ENCODE peak calls at places on chromosomes 6 and 20, in nine cellular contexts. One of them, this sample, is unnamed.

GRCh38 chr6:83221886-83222479 is 28.8 kb downstream of the RWDD2A start:
- DNase-seq in epithelial cell of esophagus: peak
- DNase-seq in cardiac fibroblast: peak
- DNase-seq in H1: no peak
- DNase-seq in H7: no peak
- DNase-seq in OCI-M1: peak
- DNase-seq in NCI-H2029 treated with DMSO at 0.1 percent for 48 hours: peak
- DNase-seq in endothelial cell: no peak
- DNase-seq in lower lobe of right lung: no peak
- DNase-seq in this sample: no peak

GRCh38 chr20:10653593-10654288 is 20.1 kb downstream of the JAG1 start:
- DNase-seq in epithelial cell of esophagus: no peak
- DNase-seq in cardiac fibroblast: peak
- DNase-seq in H1: no peak
- DNase-seq in H7: no peak
- DNase-seq in OCI-M1: peak
- DNase-seq in NCI-H2029 treated with DMSO at 0.1 percent for 48 hours: no peak
- DNase-seq in endothelial cell: no peak
- DNase-seq in lower lobe of right lung: no peak
- DNase-seq in this sample: no peak

GRCh38 chr20:4904127-4904860 is 97.0 kb downstream of the SLC23A2 start:
- DNase-seq in epithelial cell of esophagus: peak
- DNase-seq in cardiac fibroblast: no peak
- DNase-seq in H1: no peak
- DNase-seq in H7: no peak
- DNase-seq in OCI-M1: no peak
- DNase-seq in NCI-H2029 treated with DMSO at 0.1 percent for 48 hours: no peak
- DNase-seq in endothelial cell: no peak
- DNase-seq in lower lobe of right lung: no peak
- DNase-seq in this sample: no peak

GRCh38 chr6:134177236-134177635 is 124.8 kb upstream of the SLC2A12 start:
- DNase-seq in epithelial cell of esophagus: no peak
- DNase-seq in cardiac fibroblast: no peak
- DNase-seq in H1: no peak
- DNase-seq in H7: no peak
- DNase-seq in OCI-M1: no peak
- DNase-seq in NCI-H2029 treated with DMSO at 0.1 percent for 48 hours: no peak
- DNase-seq in endothelial cell: no peak
- DNase-seq in lower lobe of right lung: no peak
- DNase-seq in this sample: no peak

GRCh38 chr20:57657537-57658446 is 37.6 kb upstream of the ZBP1 start:
- DNase-seq in epithelial cell of esophagus: peak
- DNase-seq in cardiac fibroblast: no peak
- DNase-seq in H1: no peak
- DNase-seq in H7: peak
- DNase-seq in OCI-M1: no peak
- DNase-seq in NCI-H2029 treated with DMSO at 0.1 percent for 48 hours: peak
- DNase-seq in endothelial cell: peak
- DNase-seq in lower lobe of right lung: peak
- DNase-seq in this sample: peak

GRCh38 chr6:125248136-125248535 is 53.6 kb downstream of the HDDC2 start:
- DNase-seq in epithelial cell of esophagus: no peak
- DNase-seq in cardiac fibroblast: no peak
- DNase-seq in H1: no peak
- DNase-seq in H7: no peak
- DNase-seq in OCI-M1: no peak
- DNase-seq in NCI-H2029 treated with DMSO at 0.1 percent for 48 hours: no peak
- DNase-seq in endothelial cell: no peak
- DNase-seq in lower lobe of right lung: no peak
- DNase-seq in this sample: no peak

GRCh38 chr20:51386586-51386985 is 155.9 kb downstream of the NFATC2 start:
- DNase-seq in epithelial cell of esophagus: no peak
- DNase-seq in cardiac fibroblast: no peak
- DNase-seq in H1: no peak
- DNase-seq in H7: no peak
- DNase-seq in OCI-M1: no peak
- DNase-seq in NCI-H2029 treated with DMSO at 0.1 percent for 48 hours: no peak
- DNase-seq in endothelial cell: no peak
- DNase-seq in lower lobe of right lung: no peak
- DNase-seq in this sample: no peak

GRCh38 chr6:111579816-111580215 is 25.9 kb downstream of the TRAF3IP2 start:
- DNase-seq in epithelial cell of esophagus: no peak
- DNase-seq in cardiac fibroblast: no peak
- DNase-seq in H1: no peak
- DNase-seq in H7: no peak
- DNase-seq in OCI-M1: peak
- DNase-seq in NCI-H2029 treated with DMSO at 0.1 percent for 48 hours: no peak
- DNase-seq in endothelial cell: no peak
- DNase-seq in lower lobe of right lung: no peak
- DNase-seq in this sample: no peak

GRCh38 chr6:11806561-11807317 is 28.1 kb upstream of the ADTRP start:
- DNase-seq in epithelial cell of esophagus: peak
- DNase-seq in cardiac fibroblast: no peak
- DNase-seq in H1: no peak
- DNase-seq in H7: no peak
- DNase-seq in OCI-M1: no peak
- DNase-seq in NCI-H2029 treated with DMSO at 0.1 percent for 48 hours: no peak
- DNase-seq in endothelial cell: no peak
- DNase-seq in lower lobe of right lung: no peak
- DNase-seq in this sample: no peak

GRCh38 chr20:11124849-11125505 is 451.2 kb upstream of the JAG1 start:
- DNase-seq in epithelial cell of esophagus: no peak
- DNase-seq in cardiac fibroblast: no peak
- DNase-seq in H1: no peak
- DNase-seq in H7: no peak
- DNase-seq in OCI-M1: peak
- DNase-seq in NCI-H2029 treated with DMSO at 0.1 percent for 48 hours: no peak
- DNase-seq in endothelial cell: no peak
- DNase-seq in lower lobe of right lung: no peak
- DNase-seq in this sample: no peak

GRCh38 chr20:17699931-17700351 is at the start of gene BANF2:
- DNase-seq in epithelial cell of esophagus: peak
- DNase-seq in cardiac fibroblast: no peak
- DNase-seq in H1: no peak
- DNase-seq in H7: no peak
- DNase-seq in OCI-M1: no peak
- DNase-seq in NCI-H2029 treated with DMSO at 0.1 percent for 48 hours: no peak
- DNase-seq in endothelial cell: no peak
- DNase-seq in lower lobe of right lung: no peak
- DNase-seq in this sample: no peak

GRCh38 chr20:53929974-53930650 is 140.3 kb downstream of the BCAS1 start:
- DNase-seq in epithelial cell of esophagus: no peak
- DNase-seq in cardiac fibroblast: no peak
- DNase-seq in H1: no peak
- DNase-seq in H7: no peak
- DNase-seq in OCI-M1: no peak
- DNase-seq in NCI-H2029 treated with DMSO at 0.1 percent for 48 hours: no peak
- DNase-seq in endothelial cell: no peak
- DNase-seq in lower lobe of right lung: no peak
- DNase-seq in this sample: no peak

GRCh38 chr6:45681860-45682488 is 304.2 kb upstream of the SUPT3H start:
- DNase-seq in epithelial cell of esophagus: no peak
- DNase-seq in cardiac fibroblast: peak
- DNase-seq in H1: no peak
- DNase-seq in H7: no peak
- DNase-seq in OCI-M1: peak
- DNase-seq in NCI-H2029 treated with DMSO at 0.1 percent for 48 hours: no peak
- DNase-seq in endothelial cell: no peak
- DNase-seq in lower lobe of right lung: peak
- DNase-seq in this sample: no peak

GRCh38 chr6:52098649-52099184 is 11.3 kb upstream of the PKHD1 start:
- DNase-seq in epithelial cell of esophagus: no peak
- DNase-seq in cardiac fibroblast: no peak
- DNase-seq in H1: no peak
- DNase-seq in H7: no peak
- DNase-seq in OCI-M1: peak
- DNase-seq in NCI-H2029 treated with DMSO at 0.1 percent for 48 hours: no peak
- DNase-seq in endothelial cell: no peak
- DNase-seq in lower lobe of right lung: no peak
- DNase-seq in this sample: no peak

GRCh38 chr20:22771706-22772105 is 187.3 kb upstream of the FOXA2 start:
- DNase-seq in epithelial cell of esophagus: peak
- DNase-seq in cardiac fibroblast: no peak
- DNase-seq in H1: no peak
- DNase-seq in H7: no peak
- DNase-seq in OCI-M1: no peak
- DNase-seq in NCI-H2029 treated with DMSO at 0.1 percent for 48 hours: no peak
- DNase-seq in endothelial cell: no peak
- DNase-seq in lower lobe of right lung: no peak
- DNase-seq in this sample: no peak

GRCh38 chr6:159213401-159213800 is 44.2 kb downstream of the FNDC1 start:
- DNase-seq in epithelial cell of esophagus: no peak
- DNase-seq in cardiac fibroblast: no peak
- DNase-seq in H1: no peak
- DNase-seq in H7: no peak
- DNase-seq in OCI-M1: no peak
- DNase-seq in NCI-H2029 treated with DMSO at 0.1 percent for 48 hours: no peak
- DNase-seq in endothelial cell: no peak
- DNase-seq in lower lobe of right lung: no peak
- DNase-seq in this sample: no peak

GRCh38 chr20:36120991-36121390 is 33.5 kb upstream of the EPB41L1 start:
- DNase-seq in epithelial cell of esophagus: no peak
- DNase-seq in cardiac fibroblast: no peak
- DNase-seq in H1: no peak
- DNase-seq in H7: no peak
- DNase-seq in OCI-M1: no peak
- DNase-seq in NCI-H2029 treated with DMSO at 0.1 percent for 48 hours: no peak
- DNase-seq in endothelial cell: no peak
- DNase-seq in lower lobe of right lung: no peak
- DNase-seq in this sample: no peak

GRCh38 chr20:39897058-39897457 is 792.0 kb downstream of the MAFB start:
- DNase-seq in epithelial cell of esophagus: peak
- DNase-seq in cardiac fibroblast: peak
- DNase-seq in H1: no peak
- DNase-seq in H7: no peak
- DNase-seq in OCI-M1: no peak
- DNase-seq in NCI-H2029 treated with DMSO at 0.1 percent for 48 hours: no peak
- DNase-seq in endothelial cell: no peak
- DNase-seq in lower lobe of right lung: no peak
- DNase-seq in this sample: no peak

GRCh38 chr6:126380072-126380583 is 40.2 kb downstream of the CENPW start:
- DNase-seq in epithelial cell of esophagus: no peak
- DNase-seq in cardiac fibroblast: no peak
- DNase-seq in H1: no peak
- DNase-seq in H7: no peak
- DNase-seq in OCI-M1: no peak
- DNase-seq in NCI-H2029 treated with DMSO at 0.1 percent for 48 hours: no peak
- DNase-seq in endothelial cell: no peak
- DNase-seq in lower lobe of right lung: no peak
- DNase-seq in this sample: no peak

GRCh38 chr6:105324386-105325000 is 78.4 kb downstream of the PREP start:
- DNase-seq in epithelial cell of esophagus: peak
- DNase-seq in cardiac fibroblast: peak
- DNase-seq in H1: no peak
- DNase-seq in H7: no peak
- DNase-seq in OCI-M1: no peak
- DNase-seq in NCI-H2029 treated with DMSO at 0.1 percent for 48 hours: no peak
- DNase-seq in endothelial cell: no peak
- DNase-seq in lower lobe of right lung: no peak
- DNase-seq in this sample: no peak

GRCh38 chr6:34273242-34273805 is 24.5 kb upstream of the SMIM29 start:
- DNase-seq in epithelial cell of esophagus: no peak
- DNase-seq in cardiac fibroblast: peak
- DNase-seq in H1: no peak
- DNase-seq in H7: no peak
- DNase-seq in OCI-M1: peak
- DNase-seq in NCI-H2029 treated with DMSO at 0.1 percent for 48 hours: no peak
- DNase-seq in endothelial cell: peak
- DNase-seq in lower lobe of right lung: peak
- DNase-seq in this sample: peak

GRCh38 chr6:31453259-31453658 is 44.7 kb upstream of the MICB start:
- DNase-seq in epithelial cell of esophagus: peak
- DNase-seq in cardiac fibroblast: peak
- DNase-seq in H1: no peak
- DNase-seq in H7: no peak
- DNase-seq in OCI-M1: peak
- DNase-seq in NCI-H2029 treated with DMSO at 0.1 percent for 48 hours: no peak
- DNase-seq in endothelial cell: no peak
- DNase-seq in lower lobe of right lung: no peak
- DNase-seq in this sample: no peak

GRCh38 chr6:170052991-170053821 is 237.7 kb downstream of the DLL1 start:
- DNase-seq in epithelial cell of esophagus: no peak
- DNase-seq in cardiac fibroblast: no peak
- DNase-seq in H1: no peak
- DNase-seq in H7: no peak
- DNase-seq in OCI-M1: no peak
- DNase-seq in NCI-H2029 treated with DMSO at 0.1 percent for 48 hours: no peak
- DNase-seq in endothelial cell: no peak
- DNase-seq in lower lobe of right lung: peak
- DNase-seq in this sample: no peak

GRCh38 chr20:50582591-50583234 is 72.5 kb downstream of the PTPN1 start:
- DNase-seq in epithelial cell of esophagus: no peak
- DNase-seq in cardiac fibroblast: no peak
- DNase-seq in H1: no peak
- DNase-seq in H7: peak
- DNase-seq in OCI-M1: no peak
- DNase-seq in NCI-H2029 treated with DMSO at 0.1 percent for 48 hours: no peak
- DNase-seq in endothelial cell: no peak
- DNase-seq in lower lobe of right lung: peak
- DNase-seq in this sample: no peak